ENCODE peak calls at places on chromosomes 4 and X, in eight cellular contexts. K is A673, T is brain microvascular endothelial cell, O is HCT116, D is tibial artery, M is GM23338, L is hepatocyte, S is AG04450. P is an unnamed sample.

GRCh38 chr4:95572304-95572991 is 23.7 kb upstream of the UNC5C start:
- DNase-seq in K (peak), T (peak), O (no peak), D (peak), M (peak), L (peak), S (no peak), P (no peak)

GRCh38 chr4:91325495-91325894 is 978.3 kb upstream of the GRID2 start:
- DNase-seq in K (peak), T (peak), O (peak), D (no peak), M (no peak), L (peak), S (no peak), P (no peak)

GRCh38 chr4:17024430-17024829 is 126.0 kb upstream of the LDB2 start:
- DNase-seq in K (no peak), T (no peak), O (no peak), D (no peak), M (no peak), L (no peak), S (no peak), P (no peak)

GRCh38 chr4:9781343-9782135 is at the start of gene DRD5:
- DNase-seq in K (no peak), T (no peak), O (no peak), D (no peak), M (peak), L (peak), S (no peak), P (no peak)

GRCh38 chr4:185742766-185743165 is 69.2 kb downstream of the SORBS2 start:
- DNase-seq in K (no peak), T (peak), O (no peak), D (no peak), M (no peak), L (no peak), S (no peak), P (no peak)

GRCh38 chrX:13511557-13512330 is 57.7 kb upstream of the EGFL6 start:
- DNase-seq in K (no peak), T (no peak), O (no peak), D (no peak), M (no peak), L (no peak), S (no peak), P (no peak)

GRCh38 chr4:7941111-7942018 is 1.7 kb upstream of the AFAP1 start:
- DNase-seq in K (no peak), T (no peak), O (no peak), D (no peak), M (peak), L (no peak), S (no peak), P (no peak)

GRCh38 chrX:110462957-110463356 is 104.3 kb downstream of the RTL9 start:
- DNase-seq in K (no peak), T (no peak), O (no peak), D (no peak), M (peak), L (no peak), S (no peak), P (no peak)

GRCh38 chrX:87805829-87806490 is 288.4 kb downstream of the KLHL4 start:
- DNase-seq in K (no peak), T (no peak), O (no peak), D (no peak), M (peak), L (peak), S (no peak), P (no peak)

GRCh38 chr4:156734965-156735895 is 236.4 kb downstream of the PDGFC start:
- DNase-seq in K (no peak), T (no peak), O (no peak), D (no peak), M (no peak), L (no peak), S (no peak), P (no peak)

GRCh38 chr4:116122131-116122530 is 963.2 kb downstream of the TRAM1L1 start:
- DNase-seq in K (peak), T (no peak), O (no peak), D (no peak), M (no peak), L (peak), S (no peak), P (no peak)

GRCh38 chr4:144894525-144894924 is 203.5 kb downstream of the ANAPC10 start:
- DNase-seq in K (no peak), T (peak), O (peak), D (peak), M (no peak), L (no peak), S (no peak), P (peak)

GRCh38 chrX:8067754-8068469 is 103.2 kb downstream of the VCX2 start:
- DNase-seq in K (peak), T (no peak), O (no peak), D (no peak), M (no peak), L (peak), S (no peak), P (no peak)

GRCh38 chr4:78829296-78829695 is 53.1 kb downstream of the BMP2K start:
- DNase-seq in K (no peak), T (no peak), O (no peak), D (no peak), M (no peak), L (no peak), S (peak), P (no peak)

GRCh38 chr4:173878701-173879100 is 348.7 kb upstream of the HAND2 start:
- DNase-seq in K (peak), T (no peak), O (no peak), D (no peak), M (no peak), L (peak), S (peak), P (no peak)

GRCh38 chrX:80876877-80877276 is 67.2 kb upstream of the BRWD3 start:
- DNase-seq in K (peak), T (no peak), O (peak), D (no peak), M (peak), L (peak), S (no peak), P (no peak)

GRCh38 chr4:182126096-182126495 is 117.1 kb upstream of the TENM3 start:
- DNase-seq in K (no peak), T (no peak), O (peak), D (no peak), M (no peak), L (no peak), S (no peak), P (no peak)

GRCh38 chr4:6199344-6199921 is 916 bp downstream of the JAKMIP1 start:
- DNase-seq in K (no peak), T (no peak), O (no peak), D (peak), M (peak), L (peak), S (no peak), P (peak)

GRCh38 chr4:128384091-128384520 is 96.5 kb upstream of the PGRMC2 start:
- DNase-seq in K (peak), T (peak), O (no peak), D (no peak), M (no peak), L (no peak), S (no peak), P (no peak)

GRCh38 chr4:99887837-99888236 is 6.4 kb downstream of the LAMTOR3 start:
- DNase-seq in K (no peak), T (no peak), O (no peak), D (no peak), M (no peak), L (peak), S (no peak), P (no peak)

GRCh38 chr4:83947811-83948210 is 411.9 kb downstream of the GPAT3 start:
- DNase-seq in K (no peak), T (no peak), O (no peak), D (no peak), M (peak), L (no peak), S (no peak), P (no peak)

GRCh38 chr4:63563288-63564014 is 845.8 kb downstream of the TECRL start:
- DNase-seq in K (no peak), T (no peak), O (no peak), D (no peak), M (peak), L (peak), S (no peak), P (no peak)

GRCh38 chr4:110533940-110534339 is 58.0 kb downstream of the ENPEP start:
- DNase-seq in K (peak), T (peak), O (peak), D (no peak), M (peak), L (peak), S (peak), P (peak)

GRCh38 chr4:106892786-106893185 is 143.3 kb downstream of the DKK2 start:
- DNase-seq in K (no peak), T (no peak), O (no peak), D (peak), M (no peak), L (no peak), S (no peak), P (no peak)

GRCh38 chr4:187366530-187367279 is 628.9 kb upstream of the ZFP42 start:
- DNase-seq in K (no peak), T (no peak), O (no peak), D (no peak), M (peak), L (no peak), S (no peak), P (no peak)

GRCh38 chr4:12701384-12701783 is 782.8 kb downstream of the RAB28 start:
- DNase-seq in K (no peak), T (no peak), O (no peak), D (no peak), M (no peak), L (no peak), S (no peak), P (no peak)

GRCh38 chr4:47662975-47663374 is 174.9 kb downstream of the CORIN start:
- DNase-seq in K (peak), T (peak), O (peak), D (no peak), M (peak), L (no peak), S (no peak), P (no peak)

GRCh38 chr4:112853662-112854256 is 195.7 kb upstream of the ANK2 start:
- DNase-seq in K (peak), T (no peak), O (no peak), D (no peak), M (peak), L (no peak), S (no peak), P (no peak)

GRCh38 chrX:41449615-41450014 is 2.5 kb downstream of the NYX start:
- DNase-seq in K (peak), T (no peak), O (no peak), D (no peak), M (no peak), L (no peak), S (no peak), P (no peak)

GRCh38 chrX:138938003-138938402 is 226.5 kb upstream of the FGF13 start:
- DNase-seq in K (no peak), T (no peak), O (no peak), D (no peak), M (no peak), L (no peak), S (no peak), P (no peak)

GRCh38 chr4:41878991-41879491 is 56.2 kb upstream of the TMEM33 start:
- DNase-seq in K (no peak), T (no peak), O (no peak), D (no peak), M (peak), L (no peak), S (no peak), P (no peak)

DNA sequence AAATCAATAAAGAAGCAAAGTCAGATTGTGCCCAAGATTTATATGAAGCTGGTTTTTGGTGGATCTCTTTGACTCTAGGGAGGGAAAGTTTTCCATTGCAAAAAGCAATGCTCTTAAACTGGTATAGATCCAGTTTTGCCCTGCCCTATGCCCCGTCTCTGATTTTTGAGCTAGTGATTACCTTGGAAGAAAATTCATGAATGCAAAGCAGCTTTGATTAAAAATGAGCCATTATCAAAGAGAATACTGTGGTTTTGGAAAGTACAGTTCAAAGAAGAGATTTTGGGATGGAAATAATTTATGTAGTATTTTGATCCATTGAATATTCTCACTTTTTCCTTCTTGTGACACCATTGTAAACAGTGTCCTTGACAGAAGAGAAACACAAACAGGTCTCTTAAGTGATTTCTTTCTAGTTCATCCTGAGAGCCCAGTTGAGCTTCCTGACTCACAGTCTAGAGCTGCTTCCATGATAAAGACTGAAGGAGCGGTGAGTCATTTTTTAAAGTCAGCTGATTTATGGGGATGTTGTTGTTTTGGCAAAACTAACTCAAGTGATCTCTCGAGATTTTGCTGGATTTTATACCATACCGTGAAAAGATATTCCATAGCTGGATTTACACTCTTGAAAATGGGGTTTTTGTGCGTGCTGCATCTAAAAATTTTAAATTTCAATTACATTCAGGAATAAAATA is 76.7 kb downstream of the AFF1 start:
- DNase-seq in K (peak), T (peak), O (peak), D (no peak), M (peak), L (peak), S (no peak), P (no peak)
- H3K4me3 ChIP-seq in K (peak), T (no peak), O (no peak), D (no peak), M (no peak), L (no peak), S (no peak), P (no peak)

DNA sequence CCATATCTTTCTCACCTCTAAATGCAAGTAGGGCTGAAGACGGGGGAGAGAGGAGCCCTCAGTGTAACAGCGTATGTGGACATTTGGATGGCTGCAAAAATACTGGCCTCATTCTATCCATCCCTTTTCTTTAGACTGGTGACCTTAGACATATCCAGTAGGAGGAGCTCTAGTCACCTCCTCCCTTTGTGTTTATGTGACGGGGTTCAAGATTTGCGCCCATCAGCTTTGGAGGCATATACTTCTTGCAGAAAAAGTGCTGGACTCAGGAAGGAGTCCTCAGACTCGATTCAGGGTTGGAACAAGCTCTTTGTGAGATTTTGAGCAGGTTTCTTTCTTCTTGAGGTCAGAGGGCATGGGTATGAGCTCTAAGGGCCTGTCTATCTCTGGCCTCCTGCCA is 86.2 kb downstream of the MAMLD1 start:
- DNase-seq in K (no peak), T (no peak), O (no peak), D (no peak), M (peak), L (no peak), S (no peak), P (no peak)
- TF ChIP-seq CTCF in K (peak), T (no peak), O (peak), D (no peak), M (peak), L (no peak), S (no peak), P (no peak)

DNA sequence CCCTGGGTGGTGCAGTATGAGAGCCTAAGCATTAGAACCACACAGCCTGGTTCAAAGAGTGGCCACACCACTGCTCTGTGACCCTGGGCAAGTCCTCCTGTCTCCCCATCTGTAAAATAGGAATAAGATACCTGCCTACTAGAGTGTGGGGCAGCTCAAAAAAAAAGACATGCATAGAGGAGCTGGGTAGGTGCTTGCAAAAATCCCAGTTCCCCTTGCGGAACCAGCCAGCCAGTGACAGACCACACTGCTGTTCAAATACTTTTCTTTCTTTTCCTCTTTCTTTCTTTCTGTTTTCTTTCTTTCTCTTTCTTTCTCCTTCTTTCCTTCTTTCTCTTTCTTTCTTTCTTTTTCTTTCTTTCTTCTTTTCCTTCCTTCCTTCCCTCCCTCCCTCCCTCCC is 63.0 kb upstream of the TRIM2 start:
- DNase-seq in K (no peak), T (no peak), O (no peak), D (no peak), M (no peak), L (no peak), S (no peak), P (no peak)
- H3K27ac ChIP-seq in K (no peak), T (no peak), O (no peak), D (no peak), M (no peak), L (no peak), S (no peak), P (no peak)

GRCh38 chrX:2284133-2284532 is 216.6 kb downstream of the DHRSX start:
- DNase-seq in K (no peak), T (no peak), O (no peak), D (no peak), M (no peak), L (no peak), S (no peak), P (no peak)

GRCh38 chrX:2284601-2285000 is 216.2 kb downstream of the DHRSX start:
- DNase-seq in K (no peak), T (no peak), O (no peak), D (no peak), M (no peak), L (no peak), S (no peak), P (no peak)

GRCh38 chrX:2286731-2287130 is 214.0 kb downstream of the DHRSX start:
- DNase-seq in K (no peak), T (no peak), O (no peak), D (no peak), M (no peak), L (no peak), S (no peak), P (no peak)

GRCh38 chrX:2283111-2283847 is 217.5 kb downstream of the DHRSX start:
- DNase-seq in K (peak), T (no peak), O (no peak), D (no peak), M (no peak), L (no peak), S (no peak), P (no peak)

GRCh38 chrX:2282490-2283090 is 218.2 kb downstream of the DHRSX start:
- DNase-seq in K (no peak), T (no peak), O (no peak), D (no peak), M (no peak), L (no peak), S (no peak), P (no peak)
- H3K4me3 ChIP-seq in K (no peak), T (no peak), O (no peak), D (no peak), M (no peak), L (no peak), S (no peak), P (no peak)

DNA sequence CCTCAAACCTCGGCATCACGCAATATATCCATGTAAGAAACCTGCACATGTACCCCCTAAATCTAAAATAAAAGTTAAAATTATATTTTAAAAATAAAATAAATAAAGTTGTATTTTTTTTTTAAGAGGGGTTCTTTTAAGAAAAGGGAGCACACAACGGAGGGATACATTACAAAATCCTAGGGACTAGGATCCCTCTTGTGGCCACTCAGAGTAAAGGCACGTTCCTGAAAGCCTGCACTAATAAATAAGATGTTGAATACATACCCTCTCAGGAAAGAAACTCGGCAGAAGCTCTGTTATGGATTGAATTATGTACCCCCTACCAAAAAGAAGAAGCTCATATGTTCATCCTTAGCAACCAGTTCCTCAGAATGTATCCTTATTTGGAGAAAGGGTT is 50.9 kb upstream of the PRDX4 start:
- DNase-seq in K (peak), T (peak), O (no peak), D (no peak), M (peak), L (peak), S (no peak), P (no peak)
- TF ChIP-seq CTCF in K (peak), T (peak), O (peak), D (peak), M (peak), L (peak), S (peak), P (no peak)

GRCh38 chrX:39894626-39895025 is 203.1 kb downstream of the BCOR start:
- DNase-seq in K (peak), T (no peak), O (no peak), D (no peak), M (no peak), L (peak), S (no peak), P (no peak)
- H3K27ac ChIP-seq in K (no peak), T (no peak), O (no peak), D (no peak), M (no peak), L (no peak), S (no peak), P (no peak)

GRCh38 chrX:69285401-69285871 is 120.2 kb upstream of the PJA1 start:
- DNase-seq in K (no peak), T (no peak), O (no peak), D (no peak), M (no peak), L (peak), S (no peak), P (no peak)
- H3K4me3 ChIP-seq in K (peak), T (peak), O (no peak), D (peak), M (peak), L (no peak), S (peak), P (peak)

GRCh38 chr4:74057588-74057987 is 19.1 kb upstream of the CXCL3 start:
- DNase-seq in K (no peak), T (no peak), O (no peak), D (no peak), M (no peak), L (no peak), S (no peak), P (no peak)
- TF ChIP-seq CTCF in K (no peak), T (no peak), O (no peak), D (no peak), M (no peak), L (no peak), S (no peak), P (no peak)

GRCh38 chr4:44845309-44845708 is 119.0 kb upstream of the GNPDA2 start:
- DNase-seq in K (no peak), T (no peak), O (no peak), D (no peak), M (no peak), L (no peak), S (no peak), P (no peak)
- H3K27ac ChIP-seq in K (no peak), T (no peak), O (no peak), D (no peak), M (no peak), L (no peak), S (no peak), P (no peak)

GRCh38 chr4:89894654-89895652 is at the start of gene MMRN1:
- DNase-seq in K (peak), T (no peak), O (no peak), D (no peak), M (no peak), L (no peak), S (no peak), P (no peak)
- H3K4me3 ChIP-seq in K (no peak), T (no peak), O (no peak), D (no peak), M (no peak), L (no peak), S (no peak), P (peak)

P was measured in ascending aorta.